ENCODE peak calls at places on chromosomes 6 and 20, in four cellular contexts. Y is CD8-positive, alpha-beta memory T cell; L is ascending aorta; V is stomach. I is an unnamed sample. For H3K4me1, the result is how much of the 10 kb centered on the place peaks cover.

GRCh38 chr6:152313542-152314482 is 323.4 kb downstream of the SYNE1 start:
- DNase-seq in Y (no peak), L (no peak), V (no peak), I (no peak)

GRCh38 chr20:1185781-1186334 is 1.1 kb upstream of the TMEM74B start:
- DNase-seq in Y (peak), L (no peak), V (peak), I (no peak)

GRCh38 chr6:169926617-169927417 is 175.4 kb downstream of the ERMARD start:
- DNase-seq in Y (no peak), L (no peak), V (no peak), I (no peak)

GRCh38 chr20:59835448-59836395 is 97.7 kb downstream of the SYCP2 start:
- DNase-seq in Y (no peak), L (peak), V (no peak), I (peak)

GRCh38 chr6:148967128-148967527 is 220.3 kb downstream of the UST start:
- DNase-seq in Y (no peak), L (no peak), V (no peak), I (no peak)

GRCh38 chr6:3665608-3666007 is 85.9 kb downstream of the PXDC1 start:
- DNase-seq in Y (no peak), L (no peak), V (no peak), I (no peak)

GRCh38 chr6:28944412-28945006 is 20.7 kb upstream of the TRIM27 start:
- DNase-seq in Y (peak), L (peak), V (peak), I (peak)

GRCh38 chr6:40348591-40348990 is 238.6 kb downstream of the LRFN2 start:
- DNase-seq in Y (no peak), L (peak), V (no peak), I (no peak)

GRCh38 chr6:31908791-31909190 is 6.9 kb upstream of the ZBTB12 start:
- DNase-seq in Y (no peak), L (no peak), V (no peak), I (no peak)

DNA sequence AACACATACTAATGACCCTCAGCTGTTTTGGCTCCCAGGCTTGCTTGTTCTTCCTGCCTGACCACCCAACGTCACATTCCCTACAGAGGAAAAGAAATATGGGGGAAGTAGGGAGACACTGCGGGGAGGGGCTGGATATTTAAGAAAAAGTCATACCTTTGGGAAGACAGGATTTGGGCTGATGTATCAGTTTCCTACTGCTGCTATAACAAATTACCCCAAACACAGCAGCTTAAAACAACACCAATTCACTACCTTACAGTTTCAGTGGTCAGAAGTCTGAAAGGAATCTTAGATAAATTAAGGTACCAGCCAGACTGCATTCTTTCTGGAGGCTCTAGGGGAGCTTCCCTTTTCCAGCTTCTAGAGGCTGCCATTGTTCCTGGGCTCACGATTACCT is 95.6 kb downstream of the COL21A1 start:
- DNase-seq in Y (no peak), L (no peak), V (no peak), I (no peak)
- H3K4me3 ChIP-seq in Y (no peak), L (no peak), V (no peak), I (no peak)

DNA sequence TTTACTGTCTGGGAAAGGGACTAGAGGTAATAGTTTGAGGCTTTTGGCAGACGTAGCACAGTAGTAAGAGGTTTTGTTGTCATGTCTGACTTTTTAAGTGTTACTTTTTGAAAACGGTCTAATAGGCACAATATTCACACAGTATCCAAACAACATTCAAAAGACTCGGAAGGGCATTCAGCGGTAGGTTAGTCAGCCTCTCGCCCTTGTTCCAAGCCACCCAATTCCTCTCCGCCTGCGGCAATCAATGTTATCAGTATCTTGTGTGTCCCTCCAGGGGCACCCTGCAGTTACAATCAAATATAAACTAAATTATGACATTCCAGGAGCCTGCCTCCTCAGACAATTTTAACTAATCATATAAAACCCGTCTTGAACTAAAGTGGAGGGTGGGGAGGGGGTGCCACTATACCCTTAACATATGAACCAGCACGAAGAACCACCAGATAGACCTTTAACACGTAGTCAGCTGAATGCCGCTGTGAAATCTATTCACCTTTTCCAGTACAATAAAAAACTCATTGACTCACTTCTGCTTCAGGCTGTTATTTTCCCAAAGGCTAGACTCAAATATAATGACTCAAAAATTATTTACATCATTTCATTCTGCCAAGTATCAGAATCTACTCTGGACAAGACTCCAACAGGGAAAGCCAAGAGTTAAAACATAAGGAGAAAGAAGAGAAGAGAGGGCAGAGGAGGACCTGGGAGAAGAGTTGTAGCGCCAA is 1.7 kb downstream of the TENT5A start:
- DNase-seq in Y (no peak), L (no peak), V (no peak), I (no peak)
- H3K27ac ChIP-seq in Y (no peak), L (peak), V (peak), I (peak)

GRCh38 chr20:9331707-9332435 is 182.5 kb upstream of the LAMP5 start:
- DNase-seq in Y (no peak), L (no peak), V (no peak), I (no peak)
- H3K4me1 ChIP-seq in Y (under half), L (under half), V (under half), I (under half)

GRCh38 chr6:221531-222349 is 70.5 kb upstream of the DUSP22 start:
- DNase-seq in Y (no peak), L (peak), V (no peak), I (no peak)
- H3K4me3 ChIP-seq in Y (no peak), L (no peak), V (no peak), I (no peak)

GRCh38 chr6:108585921-108586320 is 25.2 kb downstream of the FOXO3 start:
- DNase-seq in Y (no peak), L (no peak), V (no peak), I (no peak)
- H3K27ac ChIP-seq in Y (no peak), L (peak), V (peak), I (peak)

GRCh38 chr20:32678948-32679347 is 5.2 kb upstream of the C20orf203 start:
- DNase-seq in Y (no peak), L (no peak), V (no peak), I (peak)

GRCh38 chr20:32685541-32686529 is 12.1 kb upstream of the C20orf203 start:
- DNase-seq in Y (no peak), L (no peak), V (no peak), I (no peak)

GRCh38 chr20:32681175-32682084 is 7.7 kb upstream of the C20orf203 start:
- DNase-seq in Y (no peak), L (no peak), V (no peak), I (peak)

GRCh38 chr20:32682508-32682987 is 8.8 kb upstream of the C20orf203 start:
- DNase-seq in Y (no peak), L (no peak), V (no peak), I (no peak)

DNA sequence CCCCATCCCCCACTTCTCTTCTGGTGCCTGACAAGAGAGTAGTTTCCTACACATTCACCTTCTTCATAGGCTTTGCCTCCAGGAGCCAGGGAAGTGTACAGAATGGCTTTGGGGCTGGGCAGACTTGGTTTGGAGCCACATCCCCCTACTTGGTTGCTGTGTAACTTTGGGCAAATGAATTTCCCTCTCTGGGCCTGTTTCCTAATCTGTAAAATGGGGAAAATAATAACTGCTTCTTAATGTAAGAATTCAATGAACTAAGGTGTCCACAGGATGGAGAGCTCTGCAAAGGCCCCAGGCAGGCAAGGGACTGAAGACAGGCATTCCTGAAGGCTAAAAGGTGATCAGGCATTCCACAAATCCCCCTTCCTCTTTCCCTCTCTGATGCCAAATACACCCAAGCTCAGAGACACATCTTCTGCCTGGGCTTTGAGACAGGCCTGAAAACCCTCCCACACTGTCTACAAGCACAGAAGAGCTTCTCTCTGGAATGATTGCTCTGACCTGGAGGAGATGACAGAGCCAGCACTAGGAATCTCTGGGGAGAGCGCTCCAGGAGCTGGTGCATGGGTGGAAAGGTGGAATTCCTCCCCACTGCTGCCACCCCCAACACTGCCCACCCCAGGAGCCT is 6.9 kb upstream of the C20orf203 start:
- DNase-seq in Y (no peak), L (no peak), V (no peak), I (no peak)
- H3K4me1 ChIP-seq in Y (under half), L (under half), V (under half), I (under half)